ENCODE peak calls at places on chromosomes 11 and 22, in six cellular contexts. A, R, L, S, K and M are unnamed samples. For H4K20me1, the result is how much of the 10 kb centered on the place peaks cover.

GRCh38 chr11:19903620-19904069 is 191.0 kb downstream of the NAV2 start:
- DNase-seq in A (peak), R (peak), L (peak), S (peak), K (peak), M (peak)

GRCh38 chr11:76655466-76656086 is 15.0 kb downstream of the LRRC32 start:
- DNase-seq in A (no peak), R (no peak), L (no peak), S (no peak), K (no peak), M (no peak)

GRCh38 chr22:48277868-48278581 is 1515.6 kb downstream of the TBC1D22A start:
- DNase-seq in A (no peak), R (no peak), L (no peak), S (no peak), K (no peak), M (no peak)

GRCh38 chr11:118565062-118565461 is 669 bp downstream of the IFT46 start:
- DNase-seq in A (no peak), R (no peak), L (no peak), S (no peak), K (no peak), M (peak)

GRCh38 chr11:134932761-134933160 is 520.7 kb upstream of the B3GAT1 start:
- DNase-seq in A (no peak), R (no peak), L (no peak), S (no peak), K (no peak), M (no peak)

GRCh38 chr11:69943066-69943465 is 123.8 kb upstream of the FGF3 start:
- DNase-seq in A (peak), R (no peak), L (peak), S (no peak), K (peak), M (peak)

GRCh38 chr11:96339704-96340554 is 3.1 kb downstream of the MAML2 start:
- DNase-seq in A (no peak), R (no peak), L (no peak), S (no peak), K (peak), M (no peak)

GRCh38 chr11:12523180-12523924 is 146.0 kb downstream of the PARVA start:
- DNase-seq in A (no peak), R (peak), L (no peak), S (no peak), K (peak), M (peak)

GRCh38 chr11:112470355-112470754 is 209.7 kb upstream of the PLET1 start:
- DNase-seq in A (no peak), R (no peak), L (no peak), S (no peak), K (no peak), M (no peak)

GRCh38 chr11:12441081-12441801 is 63.9 kb downstream of the PARVA start:
- DNase-seq in A (no peak), R (no peak), L (no peak), S (no peak), K (no peak), M (no peak)

GRCh38 chr22:17949926-17950473 is 74.4 kb downstream of the MICAL3 start:
- DNase-seq in A (no peak), R (no peak), L (no peak), S (no peak), K (no peak), M (no peak)

GRCh38 chr11:19199766-19200165 is 2.0 kb downstream of the CSRP3 start:
- DNase-seq in A (no peak), R (no peak), L (no peak), S (no peak), K (no peak), M (no peak)

GRCh38 chr22:30318773-30319419 is 7.8 kb downstream of the TBC1D10A start:
- DNase-seq in A (no peak), R (no peak), L (no peak), S (no peak), K (no peak), M (peak)

GRCh38 chr22:44330188-44330726 is 17.5 kb upstream of the SHISAL1 start:
- DNase-seq in A (no peak), R (no peak), L (no peak), S (no peak), K (no peak), M (no peak)

GRCh38 chr11:6333112-6333511 is 12.8 kb upstream of the CAVIN3 start:
- DNase-seq in A (no peak), R (peak), L (no peak), S (no peak), K (no peak), M (no peak)

GRCh38 chr11:126378763-126379162 is 23.3 kb downstream of the ST3GAL4 start:
- DNase-seq in A (no peak), R (no peak), L (no peak), S (no peak), K (no peak), M (no peak)

GRCh38 chr11:48002565-48002964 is 22.2 kb downstream of the PTPRJ start:
- DNase-seq in A (no peak), R (no peak), L (no peak), S (no peak), K (no peak), M (no peak)

GRCh38 chr22:46514592-46515207 is 22.7 kb downstream of the CELSR1 start:
- DNase-seq in A (no peak), R (no peak), L (no peak), S (no peak), K (no peak), M (no peak)

GRCh38 chr11:59800390-59801037 is 10.1 kb downstream of the MRPL16 start:
- DNase-seq in A (no peak), R (no peak), L (no peak), S (no peak), K (no peak), M (no peak)

GRCh38 chr22:28006271-28006670 is 87.2 kb upstream of the PITPNB start:
- DNase-seq in A (no peak), R (no peak), L (no peak), S (no peak), K (no peak), M (no peak)

GRCh38 chr11:112958670-112959069 is 2.5 kb upstream of the NCAM1 start:
- DNase-seq in A (no peak), R (no peak), L (no peak), S (no peak), K (no peak), M (no peak)

GRCh38 chr11:118212131-118212725 is 12.6 kb downstream of the JAML start:
- DNase-seq in A (no peak), R (no peak), L (peak), S (no peak), K (peak), M (peak)

GRCh38 chr22:44391026-44391425 is 78.3 kb upstream of the SHISAL1 start:
- DNase-seq in A (no peak), R (peak), L (no peak), S (no peak), K (no peak), M (no peak)

GRCh38 chr11:47259178-47259977 is 1.6 kb downstream of the NR1H3 start:
- DNase-seq in A (no peak), R (peak), L (peak), S (no peak), K (peak), M (peak)

GRCh38 chr11:123195182-123196059 is at the start of gene CLMP:
- DNase-seq in A (no peak), R (peak), L (no peak), S (no peak), K (no peak), M (peak)

GRCh38 chr11:35190804-35191348 is 51.9 kb downstream of the CD44 start:
- DNase-seq in A (no peak), R (no peak), L (peak), S (no peak), K (no peak), M (no peak)

GRCh38 chr11:65315204-65315865 is 669 bp downstream of the CDC42EP2 start:
- DNase-seq in A (peak), R (peak), L (peak), S (no peak), K (peak), M (peak)

GRCh38 chr22:40276877-40277823 is 69.2 kb upstream of the ADSL start:
- DNase-seq in A (no peak), R (no peak), L (no peak), S (no peak), K (no peak), M (no peak)

GRCh38 chr11:130315354-130315970 is 745 bp upstream of the ZBTB44 start:
- DNase-seq in A (no peak), R (peak), L (no peak), S (no peak), K (no peak), M (peak)

GRCh38 chr11:119148855-119149370 is at the start of gene ABCG4:
- DNase-seq in A (no peak), R (peak), L (no peak), S (no peak), K (no peak), M (peak)

GRCh38 chr11:11966826-11967668 is 41.4 kb downstream of the DKK3 start:
- DNase-seq in A (peak), R (peak), L (peak), S (no peak), K (peak), M (peak)

GRCh38 chr11:75453916-75454655 is 21.1 kb upstream of the KLHL35 start:
- DNase-seq in A (no peak), R (no peak), L (no peak), S (no peak), K (no peak), M (no peak)

GRCh38 chr11:116742104-116742503 is 30.7 kb downstream of the BUD13 start:
- DNase-seq in A (no peak), R (no peak), L (no peak), S (no peak), K (no peak), M (peak)

GRCh38 chr11:62552931-62553838 is 6.6 kb upstream of the AHNAK start:
- DNase-seq in A (peak), R (no peak), L (no peak), S (no peak), K (peak), M (peak)

GRCh38 chr11:72058416-72059034 is 21.8 kb downstream of the NUMA1 start:
- DNase-seq in A (no peak), R (no peak), L (no peak), S (no peak), K (no peak), M (no peak)

GRCh38 chr22:29816128-29816527 is 21.9 kb downstream of the ASCC2 start:
- DNase-seq in A (no peak), R (no peak), L (no peak), S (no peak), K (no peak), M (no peak)

DNA sequence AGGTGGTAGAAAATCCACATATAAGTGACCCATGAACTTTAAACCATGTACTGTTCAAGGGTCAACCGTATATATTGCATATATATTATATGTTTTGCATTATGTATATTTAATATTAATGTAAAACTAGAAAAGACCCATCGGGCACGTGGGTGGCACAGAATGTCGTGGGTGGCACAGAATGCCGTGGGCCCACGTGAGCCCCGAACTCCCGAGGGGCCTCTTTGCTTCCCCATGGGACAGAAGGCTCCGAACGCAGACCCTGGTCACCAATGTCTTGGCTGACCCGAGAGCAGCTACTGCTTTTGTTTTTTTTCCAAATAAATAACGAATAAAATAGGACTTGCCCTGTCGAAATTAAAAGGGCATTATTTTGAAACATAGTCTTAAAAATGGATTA is 415.4 kb downstream of the BRD1 start:
- DNase-seq in A (no peak), R (no peak), L (no peak), S (no peak), K (no peak), M (no peak)
- TF ChIP-seq REST in A (no peak), R (no peak), L (no peak), S (no peak), K (no peak), M (no peak)

GRCh38 chr22:42247596-42247995 is 22.9 kb downstream of the TCF20 start:
- DNase-seq in A (no peak), R (no peak), L (no peak), S (no peak), K (no peak), M (no peak)

DNA sequence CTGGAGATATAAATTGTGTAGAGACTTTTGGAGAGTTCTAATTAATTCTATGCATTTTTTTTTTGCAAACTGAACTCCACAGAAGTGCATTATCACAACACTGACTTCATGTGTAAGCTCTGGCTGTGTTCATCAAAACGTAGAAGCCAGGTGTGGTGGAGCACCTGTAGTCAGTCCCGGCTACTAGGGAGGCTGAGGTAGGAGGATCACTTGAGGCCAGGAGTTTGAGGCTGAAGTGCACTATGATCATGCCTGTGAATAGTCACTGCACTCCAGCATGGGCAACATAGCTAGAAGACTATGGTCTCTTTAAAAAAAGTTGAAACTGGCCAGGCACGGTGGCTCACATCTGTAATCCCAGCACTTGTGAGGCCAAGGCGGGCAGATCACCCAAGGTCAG is 20.6 kb downstream of the TCF20 start:
- DNase-seq in A (no peak), R (no peak), L (no peak), S (no peak), K (no peak), M (no peak)
- H4K20me1 ChIP-seq in A (under half), R (under half), L (under half), S (under half), K (under half), M (half or more)

GRCh38 chr11:114479331-114479730 is 40.1 kb downstream of the REXO2 start:
- DNase-seq in A (no peak), R (no peak), L (no peak), S (no peak), K (no peak), M (no peak)
- TF ChIP-seq POLR2AphosphoS5 in A (no peak), R (no peak), L (no peak), S (no peak), K (no peak), M (no peak)

GRCh38 chr11:86931059-86931964 is 23.9 kb downstream of the FZD4 start:
- DNase-seq in A (no peak), R (no peak), L (no peak), S (no peak), K (peak), M (no peak)

GRCh38 chr11:86934933-86935579 is 20.1 kb downstream of the FZD4 start:
- DNase-seq in A (no peak), R (no peak), L (no peak), S (no peak), K (no peak), M (no peak)

GRCh38 chr11:86931965-86932332 is 23.2 kb downstream of the FZD4 start:
- DNase-seq in A (no peak), R (no peak), L (no peak), S (no peak), K (peak), M (no peak)

GRCh38 chr11:86932942-86933875 is 22.0 kb downstream of the FZD4 start:
- DNase-seq in A (no peak), R (no peak), L (no peak), S (no peak), K (no peak), M (no peak)

DNA sequence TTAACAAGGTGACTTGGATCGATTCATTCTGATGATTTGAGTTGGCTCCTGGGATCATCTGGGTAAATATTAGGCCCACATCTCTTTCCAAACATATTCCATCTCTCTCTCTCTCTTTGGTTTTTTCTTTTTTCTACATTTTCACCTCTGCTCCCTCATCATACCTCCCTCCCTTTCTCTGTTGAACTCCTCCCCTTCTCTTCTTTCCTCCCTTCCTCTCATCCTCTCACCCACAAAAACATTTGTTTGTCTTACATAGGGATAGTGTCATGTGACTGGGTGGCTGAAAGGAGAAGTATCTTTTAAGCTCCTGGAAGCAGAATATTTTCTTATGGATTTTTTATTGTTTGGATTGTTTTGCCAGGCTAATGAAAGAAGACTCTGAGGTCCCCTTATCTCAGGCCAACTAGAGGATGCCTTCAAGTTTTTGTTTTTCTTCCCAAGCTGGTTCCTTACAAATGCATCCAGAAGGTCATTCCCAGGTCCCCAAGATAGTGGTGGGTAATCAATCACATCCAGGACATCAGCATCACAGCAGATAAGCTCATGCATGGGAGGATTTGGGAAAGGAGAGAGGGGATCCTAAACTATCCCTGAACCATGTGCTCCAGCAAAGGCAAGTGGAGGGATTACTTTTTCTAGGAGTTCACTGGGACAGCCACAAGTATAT is 20.8 kb downstream of the FZD4 start:
- DNase-seq in A (no peak), R (no peak), L (no peak), S (no peak), K (no peak), M (no peak)
- TF ChIP-seq REST in A (no peak), R (no peak), L (no peak), S (no peak), K (no peak), M (no peak)

DNA sequence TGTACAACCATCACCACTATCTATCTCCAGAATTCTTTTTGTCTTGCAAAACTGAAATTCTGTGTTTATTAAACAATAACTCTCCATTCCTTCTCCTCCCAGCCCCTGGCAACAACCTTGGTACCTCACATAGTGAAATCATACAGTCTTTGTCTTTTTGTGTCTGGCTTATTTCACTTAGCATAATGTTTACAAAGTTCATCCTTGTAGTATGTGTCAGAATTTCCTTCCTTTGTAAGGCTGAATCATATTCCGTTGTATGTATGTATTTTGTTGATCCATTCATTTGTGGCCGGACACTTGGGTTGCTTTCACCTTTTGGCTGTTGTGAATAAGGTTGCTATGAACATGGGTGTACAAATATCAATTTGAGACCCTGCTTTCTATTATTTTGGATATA is 243.7 kb upstream of the TBCEL start:
- DNase-seq in A (no peak), R (no peak), L (no peak), S (no peak), K (no peak), M (no peak)
- H4K20me1 ChIP-seq in A (under half), R (under half), L (under half), S (under half), K (under half), M (under half)

GRCh38 chr11:57434640-57435546 is 8.0 kb upstream of the SLC43A3 start:
- DNase-seq in A (no peak), R (no peak), L (peak), S (no peak), K (no peak), M (no peak)
- TF ChIP-seq POLR2AphosphoS5 in A (no peak), R (no peak), L (no peak), S (no peak), K (no peak), M (no peak)

GRCh38 chr11:94283678-94284077 is 20.7 kb upstream of the IZUMO1R start:
- DNase-seq in A (no peak), R (no peak), L (no peak), S (no peak), K (no peak), M (no peak)
- TF ChIP-seq REST in A (no peak), R (no peak), L (no peak), S (no peak), K (no peak), M (no peak)

GRCh38 chr22:36319595-36320497 is 66.9 kb downstream of the APOL1 start:
- DNase-seq in A (no peak), R (no peak), L (no peak), S (no peak), K (no peak), M (no peak)
- H4K20me1 ChIP-seq in A (under half), R (under half), L (under half), S (under half), K (under half), M (under half)

DNA sequence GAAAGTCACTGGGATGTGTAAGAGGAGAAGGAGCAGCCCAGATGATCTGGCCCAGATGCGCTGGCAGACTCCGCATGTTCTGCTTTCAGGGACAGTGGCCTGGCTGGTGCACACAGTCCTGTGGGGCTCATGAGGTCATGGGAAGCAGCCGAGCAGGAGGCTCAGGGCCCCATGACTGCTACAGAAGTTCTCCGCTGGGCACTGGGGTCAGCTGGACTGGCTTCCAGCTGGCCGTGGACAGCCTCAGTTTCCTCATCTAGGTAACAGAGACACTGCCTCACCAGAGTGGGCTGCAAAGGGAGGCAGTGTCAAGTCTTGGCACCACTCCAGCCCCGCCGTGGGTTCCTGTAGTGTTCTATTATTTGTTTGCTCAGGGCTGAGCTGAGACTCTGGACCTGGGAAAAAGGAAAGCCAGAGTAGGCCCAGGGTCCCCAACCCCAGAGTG is 45.1 kb downstream of the MED15 start:
- DNase-seq in A (no peak), R (no peak), L (peak), S (no peak), K (no peak), M (no peak)
- TF ChIP-seq POLR2AphosphoS5 in A (no peak), R (no peak), L (no peak), S (no peak), K (no peak), M (no peak)

GRCh38 chr22:37416806-37417205 is 10.5 kb downstream of the ELFN2 start:
- DNase-seq in A (no peak), R (peak), L (no peak), S (no peak), K (peak), M (no peak)
- TF ChIP-seq REST in A (no peak), R (no peak), L (no peak), S (no peak), K (no peak), M (no peak)